ENCODE peak calls at places on chromosome 5, in nine cellular contexts. One of them, this sample, is unnamed.
A peak's percentile ranks its signal among the peaks of the same experiment; 100 is the strongest.

GRCh38 chr5:73861313-73861978 is 235.4 kb downstream of the ARHGEF28 start:
- DNase-seq in GM23248: peak; percentile 29
- DNase-seq in effector memory CD4-positive, alpha-beta T cell: no peak
- DNase-seq in CD4-positive, alpha-beta memory T cell: no peak
- DNase-seq in stomach: no peak
- DNase-seq in NT2/D1: no peak
- DNase-seq in H1: no peak
- DNase-seq in bronchial epithelial cell: no peak
- DNase-seq in OCI-LY7: no peak
- DNase-seq in this sample: no peak

GRCh38 chr5:78803386-78803785 is 154.8 kb upstream of the LHFPL2 start:
- DNase-seq in GM23248: peak; percentile 39
- DNase-seq in effector memory CD4-positive, alpha-beta T cell: no peak
- DNase-seq in CD4-positive, alpha-beta memory T cell: no peak
- DNase-seq in stomach: no peak
- DNase-seq in NT2/D1: no peak
- DNase-seq in H1: no peak
- DNase-seq in bronchial epithelial cell: no peak
- DNase-seq in OCI-LY7: no peak
- DNase-seq in this sample: no peak

GRCh38 chr5:107979900-107980299 is 309.2 kb upstream of the EFNA5 start:
- DNase-seq in GM23248: no peak
- DNase-seq in effector memory CD4-positive, alpha-beta T cell: no peak
- DNase-seq in CD4-positive, alpha-beta memory T cell: no peak
- DNase-seq in stomach: no peak
- DNase-seq in NT2/D1: no peak
- DNase-seq in H1: no peak
- DNase-seq in bronchial epithelial cell: no peak
- DNase-seq in OCI-LY7: no peak
- DNase-seq in this sample: peak; percentile 16

GRCh38 chr5:107736608-107737007 is 65.9 kb upstream of the EFNA5 start:
- DNase-seq in GM23248: no peak
- DNase-seq in effector memory CD4-positive, alpha-beta T cell: no peak
- DNase-seq in CD4-positive, alpha-beta memory T cell: no peak
- DNase-seq in stomach: no peak
- DNase-seq in NT2/D1: no peak
- DNase-seq in H1: no peak
- DNase-seq in bronchial epithelial cell: no peak
- DNase-seq in OCI-LY7: no peak
- DNase-seq in this sample: no peak

GRCh38 chr5:5523066-5523505 is 100.6 kb downstream of the ICE1 start:
- DNase-seq in GM23248: peak; percentile 11
- DNase-seq in effector memory CD4-positive, alpha-beta T cell: peak; percentile 8
- DNase-seq in CD4-positive, alpha-beta memory T cell: peak; percentile 64
- DNase-seq in stomach: no peak
- DNase-seq in NT2/D1: no peak
- DNase-seq in H1: no peak
- DNase-seq in bronchial epithelial cell: no peak
- DNase-seq in OCI-LY7: peak; percentile 8
- DNase-seq in this sample: peak; percentile 92

GRCh38 chr5:156922207-156922792 is 40.7 kb downstream of the TIMD4 start:
- DNase-seq in GM23248: no peak
- DNase-seq in effector memory CD4-positive, alpha-beta T cell: no peak
- DNase-seq in CD4-positive, alpha-beta memory T cell: no peak
- DNase-seq in stomach: no peak
- DNase-seq in NT2/D1: no peak
- DNase-seq in H1: no peak
- DNase-seq in bronchial epithelial cell: no peak
- DNase-seq in OCI-LY7: no peak
- DNase-seq in this sample: peak; percentile 74

GRCh38 chr5:130289132-130290088 is 385.1 kb downstream of the CHSY3 start:
- DNase-seq in GM23248: no peak
- DNase-seq in effector memory CD4-positive, alpha-beta T cell: no peak
- DNase-seq in CD4-positive, alpha-beta memory T cell: no peak
- DNase-seq in stomach: no peak
- DNase-seq in NT2/D1: no peak
- DNase-seq in H1: no peak
- DNase-seq in bronchial epithelial cell: peak; percentile 92
- DNase-seq in OCI-LY7: no peak
- DNase-seq in this sample: no peak

GRCh38 chr5:136018814-136019777 is 9.7 kb upstream of the TGFBI start:
- DNase-seq in GM23248: peak; percentile 96
- DNase-seq in effector memory CD4-positive, alpha-beta T cell: no peak
- DNase-seq in CD4-positive, alpha-beta memory T cell: no peak
- DNase-seq in stomach: no peak
- DNase-seq in NT2/D1: no peak
- DNase-seq in H1: no peak
- DNase-seq in bronchial epithelial cell: peak; percentile 56
- DNase-seq in OCI-LY7: no peak
- DNase-seq in this sample: no peak

GRCh38 chr5:177419045-177419444 is 7.4 kb upstream of the GRK6 start:
- DNase-seq in GM23248: peak; percentile 46
- DNase-seq in effector memory CD4-positive, alpha-beta T cell: no peak
- DNase-seq in CD4-positive, alpha-beta memory T cell: no peak
- DNase-seq in stomach: no peak
- DNase-seq in NT2/D1: no peak
- DNase-seq in H1: no peak
- DNase-seq in bronchial epithelial cell: peak; percentile 26
- DNase-seq in OCI-LY7: no peak
- DNase-seq in this sample: no peak

GRCh38 chr5:99453181-99453580 is 524.4 kb upstream of the CHD1 start:
- DNase-seq in GM23248: no peak
- DNase-seq in effector memory CD4-positive, alpha-beta T cell: no peak
- DNase-seq in CD4-positive, alpha-beta memory T cell: no peak
- DNase-seq in stomach: no peak
- DNase-seq in NT2/D1: no peak
- DNase-seq in H1: no peak
- DNase-seq in bronchial epithelial cell: no peak
- DNase-seq in OCI-LY7: no peak
- DNase-seq in this sample: no peak

GRCh38 chr5:134007581-134008256 is 2.9 kb upstream of the VDAC1 start:
- DNase-seq in GM23248: no peak
- DNase-seq in effector memory CD4-positive, alpha-beta T cell: no peak
- DNase-seq in CD4-positive, alpha-beta memory T cell: no peak
- DNase-seq in stomach: no peak
- DNase-seq in NT2/D1: no peak
- DNase-seq in H1: peak; percentile 78
- DNase-seq in bronchial epithelial cell: no peak
- DNase-seq in OCI-LY7: no peak
- DNase-seq in this sample: no peak

GRCh38 chr5:179287631-179288030 is 57.6 kb downstream of the ADAMTS2 start:
- DNase-seq in GM23248: no peak
- DNase-seq in effector memory CD4-positive, alpha-beta T cell: no peak
- DNase-seq in CD4-positive, alpha-beta memory T cell: no peak
- DNase-seq in stomach: no peak
- DNase-seq in NT2/D1: no peak
- DNase-seq in H1: no peak
- DNase-seq in bronchial epithelial cell: no peak
- DNase-seq in OCI-LY7: no peak
- DNase-seq in this sample: no peak

GRCh38 chr5:180332051-180332517 is 21.1 kb downstream of the GFPT2 start:
- DNase-seq in GM23248: peak; percentile 60
- DNase-seq in effector memory CD4-positive, alpha-beta T cell: no peak
- DNase-seq in CD4-positive, alpha-beta memory T cell: no peak
- DNase-seq in stomach: no peak
- DNase-seq in NT2/D1: no peak
- DNase-seq in H1: peak; percentile 79
- DNase-seq in bronchial epithelial cell: no peak
- DNase-seq in OCI-LY7: no peak
- DNase-seq in this sample: no peak

GRCh38 chr5:36531401-36531800 is 75.0 kb upstream of the SLC1A3 start:
- DNase-seq in GM23248: peak; percentile 58
- DNase-seq in effector memory CD4-positive, alpha-beta T cell: no peak
- DNase-seq in CD4-positive, alpha-beta memory T cell: no peak
- DNase-seq in stomach: no peak
- DNase-seq in NT2/D1: no peak
- DNase-seq in H1: no peak
- DNase-seq in bronchial epithelial cell: no peak
- DNase-seq in OCI-LY7: no peak
- DNase-seq in this sample: no peak

DNA sequence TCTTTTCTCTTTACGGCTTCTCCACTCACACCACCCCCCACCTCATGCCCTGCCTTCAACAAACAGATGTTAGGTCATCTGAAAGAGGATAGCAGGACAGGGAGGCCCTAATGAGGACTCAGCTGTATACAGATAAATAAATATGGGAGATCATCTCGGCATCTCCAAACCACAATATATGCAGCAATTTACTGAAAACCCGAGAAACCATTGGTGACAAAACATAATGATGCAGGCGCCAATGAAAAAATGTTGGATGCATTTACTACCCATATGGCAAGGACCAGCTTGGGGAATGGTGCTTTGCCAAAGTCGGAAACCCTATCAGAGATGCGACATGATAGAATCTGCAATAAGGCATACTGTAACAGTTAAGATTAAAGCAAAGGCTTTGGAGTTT is 91.9 kb downstream of the SNCAIP start:
- DNase-seq in GM23248: no peak
- DNase-seq in effector memory CD4-positive, alpha-beta T cell: no peak
- DNase-seq in CD4-positive, alpha-beta memory T cell: no peak
- DNase-seq in stomach: no peak
- DNase-seq in NT2/D1: no peak
- DNase-seq in H1: no peak
- DNase-seq in bronchial epithelial cell: no peak
- DNase-seq in OCI-LY7: no peak
- DNase-seq in this sample: no peak
- H3K36me3 ChIP-seq in GM23248: no peaks in the 10 kb centered on the region
- H3K36me3 ChIP-seq in effector memory CD4-positive, alpha-beta T cell: no peaks in the 10 kb centered on the region
- H3K36me3 ChIP-seq in CD4-positive, alpha-beta memory T cell: no peaks in the 10 kb centered on the region
- H3K36me3 ChIP-seq in stomach: no peaks in the 10 kb centered on the region
- H3K36me3 ChIP-seq in NT2/D1: no peaks in the 10 kb centered on the region
- H3K36me3 ChIP-seq in H1: no peaks in the 10 kb centered on the region
- H3K36me3 ChIP-seq in bronchial epithelial cell: no peaks in the 10 kb centered on the region
- H3K36me3 ChIP-seq in OCI-LY7: no peaks in the 10 kb centered on the region
- H3K36me3 ChIP-seq in this sample: no peaks in the 10 kb centered on the region

GRCh38 chr5:150045512-150045911 is 40.8 kb downstream of the CSF1R start:
- DNase-seq in GM23248: no peak
- DNase-seq in effector memory CD4-positive, alpha-beta T cell: no peak
- DNase-seq in CD4-positive, alpha-beta memory T cell: no peak
- DNase-seq in stomach: no peak
- DNase-seq in NT2/D1: no peak
- DNase-seq in H1: no peak
- DNase-seq in bronchial epithelial cell: no peak
- DNase-seq in OCI-LY7: no peak
- DNase-seq in this sample: no peak

GRCh38 chr5:150043657-150044333 is 42.6 kb downstream of the CSF1R start:
- DNase-seq in GM23248: peak; percentile 41
- DNase-seq in effector memory CD4-positive, alpha-beta T cell: no peak
- DNase-seq in CD4-positive, alpha-beta memory T cell: no peak
- DNase-seq in stomach: no peak
- DNase-seq in NT2/D1: no peak
- DNase-seq in H1: no peak
- DNase-seq in bronchial epithelial cell: no peak
- DNase-seq in OCI-LY7: no peak
- DNase-seq in this sample: no peak

GRCh38 chr5:150044712-150045111 is 41.6 kb downstream of the CSF1R start:
- DNase-seq in GM23248: no peak
- DNase-seq in effector memory CD4-positive, alpha-beta T cell: no peak
- DNase-seq in CD4-positive, alpha-beta memory T cell: no peak
- DNase-seq in stomach: no peak
- DNase-seq in NT2/D1: no peak
- DNase-seq in H1: no peak
- DNase-seq in bronchial epithelial cell: no peak
- DNase-seq in OCI-LY7: no peak
- DNase-seq in this sample: no peak

GRCh38 chr5:150044334-150044681 is 42.0 kb downstream of the CSF1R start:
- DNase-seq in GM23248: peak; percentile 72
- DNase-seq in effector memory CD4-positive, alpha-beta T cell: no peak
- DNase-seq in CD4-positive, alpha-beta memory T cell: no peak
- DNase-seq in stomach: no peak
- DNase-seq in NT2/D1: no peak
- DNase-seq in H1: no peak
- DNase-seq in bronchial epithelial cell: peak; percentile 67
- DNase-seq in OCI-LY7: no peak
- DNase-seq in this sample: no peak

DNA sequence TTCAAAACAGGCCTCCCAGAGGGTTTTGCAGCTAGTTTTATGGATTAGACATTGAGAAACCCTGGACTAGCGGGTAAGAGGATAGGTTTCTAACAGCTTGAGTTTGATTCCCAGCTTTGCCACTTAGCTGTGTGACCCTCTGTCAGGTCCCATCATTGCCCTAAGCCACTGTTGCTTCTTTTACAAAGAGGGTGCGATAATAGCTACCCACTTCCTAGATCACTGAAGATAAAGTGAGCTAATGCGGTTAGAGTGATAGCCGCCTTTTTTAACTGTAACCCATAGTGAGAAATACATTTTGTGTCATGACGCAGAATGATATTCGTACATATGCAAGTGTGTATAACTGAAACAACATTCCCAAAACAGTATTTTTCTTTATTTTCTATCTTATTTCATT is 40.3 kb downstream of the CSF1R start:
- DNase-seq in GM23248: no peak
- DNase-seq in effector memory CD4-positive, alpha-beta T cell: no peak
- DNase-seq in CD4-positive, alpha-beta memory T cell: peak; percentile 5
- DNase-seq in stomach: no peak
- DNase-seq in NT2/D1: no peak
- DNase-seq in H1: no peak
- DNase-seq in bronchial epithelial cell: no peak
- DNase-seq in OCI-LY7: no peak
- DNase-seq in this sample: no peak
- H3K36me3 ChIP-seq in GM23248: peaks cover 70% of the 10 kb centered on the region
- H3K36me3 ChIP-seq in effector memory CD4-positive, alpha-beta T cell: peaks cover 83% of the 10 kb centered on the region
- H3K36me3 ChIP-seq in CD4-positive, alpha-beta memory T cell: peaks cover 91% of the 10 kb centered on the region
- H3K36me3 ChIP-seq in stomach: peaks cover 100% of the 10 kb centered on the region
- H3K36me3 ChIP-seq in NT2/D1: peaks cover 90% of the 10 kb centered on the region
- H3K36me3 ChIP-seq in H1: peaks cover 66% of the 10 kb centered on the region
- H3K36me3 ChIP-seq in bronchial epithelial cell: peaks cover 20% of the 10 kb centered on the region
- H3K36me3 ChIP-seq in OCI-LY7: peaks cover 97% of the 10 kb centered on the region
- H3K36me3 ChIP-seq in this sample: peaks cover 22% of the 10 kb centered on the region

DNA sequence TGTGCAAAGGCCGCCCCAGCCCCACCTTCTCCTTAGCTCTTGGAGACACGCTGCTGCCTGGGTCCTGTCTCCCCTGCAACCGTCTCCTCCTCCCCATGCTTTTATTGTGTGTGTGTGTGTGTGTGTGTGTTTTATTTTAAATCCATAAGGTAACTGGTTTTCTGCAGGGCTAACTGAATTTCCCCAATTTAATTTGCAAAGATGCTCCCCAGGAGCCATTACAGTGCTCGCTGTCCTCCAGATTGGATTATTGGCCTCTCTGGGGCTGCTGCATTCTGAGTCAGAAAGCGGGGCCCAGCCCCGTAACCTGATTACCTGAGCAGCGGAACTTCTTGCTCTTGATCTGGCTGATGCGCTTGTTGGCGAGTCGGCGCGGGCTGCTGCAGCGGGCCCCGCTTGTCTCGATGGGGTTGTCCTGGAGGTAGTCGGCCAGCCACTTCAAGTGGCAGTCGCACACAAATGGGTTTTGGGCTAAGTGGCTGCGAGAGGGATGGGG is 193.3 kb upstream of the PANK3 start:
- DNase-seq in GM23248: no peak
- DNase-seq in effector memory CD4-positive, alpha-beta T cell: no peak
- DNase-seq in CD4-positive, alpha-beta memory T cell: no peak
- DNase-seq in stomach: no peak
- DNase-seq in NT2/D1: no peak
- DNase-seq in H1: no peak
- DNase-seq in bronchial epithelial cell: no peak
- DNase-seq in OCI-LY7: no peak
- DNase-seq in this sample: no peak
- H3K36me3 ChIP-seq in GM23248: peaks cover 6% of the 10 kb centered on the region
- H3K36me3 ChIP-seq in effector memory CD4-positive, alpha-beta T cell: no peaks in the 10 kb centered on the region
- H3K36me3 ChIP-seq in CD4-positive, alpha-beta memory T cell: no peaks in the 10 kb centered on the region
- H3K36me3 ChIP-seq in stomach: peaks cover 49% of the 10 kb centered on the region
- H3K36me3 ChIP-seq in NT2/D1: no peaks in the 10 kb centered on the region
- H3K36me3 ChIP-seq in H1: no peaks in the 10 kb centered on the region
- H3K36me3 ChIP-seq in bronchial epithelial cell: no peaks in the 10 kb centered on the region
- H3K36me3 ChIP-seq in OCI-LY7: no peaks in the 10 kb centered on the region
- H3K36me3 ChIP-seq in this sample: no peaks in the 10 kb centered on the region

GRCh38 chr5:68285857-68286611 is 70.5 kb downstream of the PIK3R1 start:
- DNase-seq in GM23248: peak; percentile 80
- DNase-seq in effector memory CD4-positive, alpha-beta T cell: no peak
- DNase-seq in CD4-positive, alpha-beta memory T cell: peak; percentile 60
- DNase-seq in stomach: no peak
- DNase-seq in NT2/D1: no peak
- DNase-seq in H1: no peak
- DNase-seq in bronchial epithelial cell: peak; percentile 56
- DNase-seq in OCI-LY7: peak; percentile 73
- DNase-seq in this sample: peak; percentile 70
- H3K36me3 ChIP-seq in GM23248: peaks cover 21% of the 10 kb centered on the region
- H3K36me3 ChIP-seq in effector memory CD4-positive, alpha-beta T cell: peaks cover 7% of the 10 kb centered on the region
- H3K36me3 ChIP-seq in CD4-positive, alpha-beta memory T cell: peaks cover 29% of the 10 kb centered on the region
- H3K36me3 ChIP-seq in stomach: peaks cover 37% of the 10 kb centered on the region
- H3K36me3 ChIP-seq in NT2/D1: peaks cover 17% of the 10 kb centered on the region
- H3K36me3 ChIP-seq in H1: no peaks in the 10 kb centered on the region
- H3K36me3 ChIP-seq in bronchial epithelial cell: peaks cover 9% of the 10 kb centered on the region
- H3K36me3 ChIP-seq in OCI-LY7: peaks cover 40% of the 10 kb centered on the region
- H3K36me3 ChIP-seq in this sample: peaks cover 5% of the 10 kb centered on the region